ENCODE peak calls at places on chromosome 15, in seven cellular contexts. L is suprapubic skin, T is neural progenitor cell, M is body of pancreas, X is cardiac muscle cell, D is right atrium auricular region, H is heart left ventricle. E is an unnamed sample. For H3K9me3, the result is how much of the 10 kb centered on the place peaks cover.

GRCh38 chr15:51526955-51527354 is 95.6 kb downstream of the DMXL2 start:
- DNase-seq in X (no peak), M (no peak), D (no peak), T (no peak), L (no peak), H (no peak), E (no peak)

GRCh38 chr15:55909036-55909811 is 84.2 kb downstream of the NEDD4 start:
- DNase-seq in D (no peak), L (no peak), M (no peak), X (no peak), T (no peak), H (no peak), E (no peak)

GRCh38 chr15:63408514-63408913 is 26.9 kb upstream of the CA12 start:
- DNase-seq in L (no peak), T (no peak), D (no peak), M (no peak), H (no peak), X (no peak), E (no peak)

GRCh38 chr15:62087671-62088360 is 21.0 kb downstream of the C2CD4A start:
- DNase-seq in D (no peak), M (peak), T (no peak), X (no peak), H (no peak), L (no peak), E (no peak)

GRCh38 chr15:39344662-39345141 is 236.2 kb upstream of the THBS1 start:
- DNase-seq in D (no peak), H (no peak), L (no peak), M (no peak), T (peak), X (no peak), E (no peak)

GRCh38 chr15:94000603-94001002 is 230.8 kb upstream of the MCTP2 start:
- DNase-seq in H (no peak), T (peak), D (no peak), L (no peak), M (no peak), X (no peak), E (no peak)

GRCh38 chr15:96270581-96271172 is 59.8 kb upstream of the NR2F2 start:
- DNase-seq in X (no peak), H (no peak), M (no peak), T (no peak), L (no peak), D (no peak), E (no peak)

GRCh38 chr15:100106732-100107131 is 235.0 kb downstream of the ADAMTS17 start:
- DNase-seq in D (peak), X (no peak), L (no peak), H (no peak), M (no peak), T (no peak), E (peak)

GRCh38 chr15:69164807-69165636 is 4.6 kb downstream of the GLCE start:
- DNase-seq in T (no peak), H (no peak), M (no peak), X (no peak), D (no peak), L (no peak), E (no peak)

GRCh38 chr15:74901612-74902063 is 5.0 kb downstream of the FAM219B start:
- DNase-seq in H (no peak), M (peak), X (peak), D (peak), T (peak), L (no peak), E (peak)

GRCh38 chr15:33756950-33757349 is 211.3 kb upstream of the CHRM5 start:
- DNase-seq in X (no peak), T (no peak), L (no peak), H (no peak), M (no peak), D (no peak), E (no peak)

DNA sequence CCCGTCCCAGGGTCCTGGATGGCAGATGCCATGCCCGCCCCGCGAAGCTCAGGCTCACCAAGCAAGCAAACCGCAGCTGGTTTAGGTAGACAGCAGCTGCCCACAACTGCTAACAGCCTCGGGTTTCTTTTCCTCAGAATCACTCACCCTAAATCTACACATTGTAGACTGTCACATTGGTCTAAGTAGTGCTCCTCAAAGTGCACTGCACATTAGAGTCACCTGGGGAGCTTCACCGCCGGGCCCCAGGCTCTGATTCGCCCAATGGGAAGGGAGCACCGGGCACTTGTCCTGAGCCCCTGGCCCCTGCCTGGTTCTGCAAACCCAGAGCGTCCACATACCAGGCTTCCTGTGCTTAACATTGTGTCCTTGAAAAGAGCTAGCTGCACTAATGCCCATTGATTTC is 752 bp downstream of the OCA2 start:
- DNase-seq in D (peak), T (no peak), L (no peak), H (no peak), M (no peak), X (no peak), E (no peak)
- H3K27ac ChIP-seq in D (no peak), T (no peak), L (no peak), H (no peak), M (no peak), X (no peak), E (no peak)

GRCh38 chr15:27826411-27826810 is 272.7 kb downstream of the OCA2 start:
- DNase-seq in D (peak), X (no peak), T (no peak), M (no peak), L (no peak), H (no peak), E (no peak)

GRCh38 chr15:27826902-27827321 is 272.2 kb downstream of the OCA2 start:
- DNase-seq in D (peak), M (no peak), X (no peak), L (no peak), H (no peak), T (no peak), E (no peak)

GRCh38 chr15:27828721-27829120 is 270.4 kb downstream of the OCA2 start:
- DNase-seq in H (no peak), L (no peak), T (no peak), D (peak), M (no peak), X (no peak), E (no peak)

GRCh38 chr15:27827336-27827735 is 271.8 kb downstream of the OCA2 start:
- DNase-seq in M (no peak), H (no peak), D (no peak), X (no peak), L (no peak), T (no peak), E (no peak)

GRCh38 chr15:27825023-27825422 is 274.1 kb downstream of the OCA2 start:
- DNase-seq in H (no peak), D (no peak), T (no peak), M (no peak), L (no peak), X (no peak), E (no peak)
- H3K9me3 ChIP-seq in H (under half), D (under half), T (under half), M (under half), L (under half), X (under half), E (under half)

DNA sequence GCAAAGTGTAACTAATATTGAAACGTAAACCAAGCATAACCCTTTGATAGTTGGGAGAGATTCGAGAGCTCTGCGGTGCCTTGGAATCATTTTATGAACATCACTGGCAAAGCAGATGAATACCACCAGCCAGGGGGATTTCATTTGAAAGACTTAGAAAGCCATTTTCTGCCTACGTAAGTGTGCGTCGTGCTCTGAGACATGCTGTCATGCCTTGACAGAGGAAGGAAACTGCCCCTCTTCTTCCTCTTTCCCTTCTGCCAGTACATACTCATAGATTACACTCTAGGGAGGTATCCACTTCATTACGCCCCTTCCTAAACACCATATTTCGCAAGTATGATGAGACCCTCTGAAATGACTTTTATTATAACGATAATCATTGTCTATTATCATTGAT is 3.3 kb upstream of the MTHFS start:
- DNase-seq in D (no peak), M (no peak), T (no peak), L (no peak), H (no peak), X (no peak), E (no peak)
- H3K27ac ChIP-seq in D (no peak), M (no peak), T (no peak), L (no peak), H (no peak), X (no peak), E (no peak)

GRCh38 chr15:90003736-90004135 is 2.6 kb downstream of the ZNF710 start:
- DNase-seq in L (no peak), H (no peak), D (no peak), X (no peak), T (no peak), M (no peak), E (no peak)
- H3K9me3 ChIP-seq in L (under half), H (under half), D (under half), X (under half), T (under half), M (under half), E (under half)

GRCh38 chr15:66327736-66328135 is 28.7 kb downstream of the TIPIN start:
- DNase-seq in L (no peak), T (no peak), M (no peak), D (no peak), H (no peak), X (no peak), E (no peak)
- H3K27ac ChIP-seq in L (no peak), T (no peak), M (no peak), D (no peak), H (no peak), X (no peak), E (no peak)